ENCODE peak calls at places on chromosomes 6 and 20, in nine cellular contexts. One of them, this sample, is unnamed.

GRCh38 chr6:149285626-149286025 is 31.9 kb upstream of the TAB2 start:
- DNase-seq in GM12865: no peak
- DNase-seq in BJ: no peak
- DNase-seq in HCT116: no peak
- DNase-seq in tibial nerve: no peak
- DNase-seq in left ventricle myocardium inferior: no peak
- DNase-seq in stomach: no peak
- DNase-seq in heart left ventricle: no peak
- DNase-seq in dorsolateral prefrontal cortex: no peak
- DNase-seq in this sample: no peak

GRCh38 chr20:59735486-59735885 is 131.1 kb downstream of the PHACTR3 start:
- DNase-seq in GM12865: no peak
- DNase-seq in BJ: no peak
- DNase-seq in HCT116: no peak
- DNase-seq in tibial nerve: no peak
- DNase-seq in left ventricle myocardium inferior: no peak
- DNase-seq in stomach: no peak
- DNase-seq in heart left ventricle: no peak
- DNase-seq in dorsolateral prefrontal cortex: no peak
- DNase-seq in this sample: no peak

GRCh38 chr20:4519530-4519929 is 202.2 kb upstream of the PRND start:
- DNase-seq in GM12865: peak
- DNase-seq in BJ: no peak
- DNase-seq in HCT116: no peak
- DNase-seq in tibial nerve: no peak
- DNase-seq in left ventricle myocardium inferior: no peak
- DNase-seq in stomach: no peak
- DNase-seq in heart left ventricle: no peak
- DNase-seq in dorsolateral prefrontal cortex: no peak
- DNase-seq in this sample: no peak

GRCh38 chr6:142387997-142388815 is 86.4 kb downstream of the ADGRG6 start:
- DNase-seq in GM12865: peak
- DNase-seq in BJ: no peak
- DNase-seq in HCT116: no peak
- DNase-seq in tibial nerve: no peak
- DNase-seq in left ventricle myocardium inferior: no peak
- DNase-seq in stomach: no peak
- DNase-seq in heart left ventricle: no peak
- DNase-seq in dorsolateral prefrontal cortex: no peak
- DNase-seq in this sample: no peak

GRCh38 chr6:6851059-6851658 is 256.6 kb upstream of the RREB1 start:
- DNase-seq in GM12865: peak
- DNase-seq in BJ: peak
- DNase-seq in HCT116: peak
- DNase-seq in tibial nerve: peak
- DNase-seq in left ventricle myocardium inferior: peak
- DNase-seq in stomach: peak
- DNase-seq in heart left ventricle: peak
- DNase-seq in dorsolateral prefrontal cortex: peak
- DNase-seq in this sample: peak

GRCh38 chr6:169046483-169047192 is 207.0 kb downstream of the THBS2 start:
- DNase-seq in GM12865: no peak
- DNase-seq in BJ: no peak
- DNase-seq in HCT116: no peak
- DNase-seq in tibial nerve: no peak
- DNase-seq in left ventricle myocardium inferior: no peak
- DNase-seq in stomach: no peak
- DNase-seq in heart left ventricle: no peak
- DNase-seq in dorsolateral prefrontal cortex: no peak
- DNase-seq in this sample: no peak

GRCh38 chr6:115487331-115487730 is 573.4 kb downstream of the FRK start:
- DNase-seq in GM12865: no peak
- DNase-seq in BJ: no peak
- DNase-seq in HCT116: no peak
- DNase-seq in tibial nerve: no peak
- DNase-seq in left ventricle myocardium inferior: no peak
- DNase-seq in stomach: no peak
- DNase-seq in heart left ventricle: no peak
- DNase-seq in dorsolateral prefrontal cortex: no peak
- DNase-seq in this sample: no peak

GRCh38 chr6:22637781-22638180 is 68.4 kb downstream of the HDGFL1 start:
- DNase-seq in GM12865: no peak
- DNase-seq in BJ: no peak
- DNase-seq in HCT116: no peak
- DNase-seq in tibial nerve: no peak
- DNase-seq in left ventricle myocardium inferior: no peak
- DNase-seq in stomach: no peak
- DNase-seq in heart left ventricle: no peak
- DNase-seq in dorsolateral prefrontal cortex: no peak
- DNase-seq in this sample: no peak

GRCh38 chr6:36955671-36956070 is 1.1 kb downstream of the PI16 start:
- DNase-seq in GM12865: no peak
- DNase-seq in BJ: no peak
- DNase-seq in HCT116: no peak
- DNase-seq in tibial nerve: no peak
- DNase-seq in left ventricle myocardium inferior: no peak
- DNase-seq in stomach: no peak
- DNase-seq in heart left ventricle: no peak
- DNase-seq in dorsolateral prefrontal cortex: no peak
- DNase-seq in this sample: no peak
- H3K4me3 ChIP-seq in GM12865: no peak
- H3K4me3 ChIP-seq in BJ: no peak
- H3K4me3 ChIP-seq in HCT116: no peak
- H3K4me3 ChIP-seq in tibial nerve: peak
- H3K4me3 ChIP-seq in left ventricle myocardium inferior: peak
- H3K4me3 ChIP-seq in stomach: no peak
- H3K4me3 ChIP-seq in heart left ventricle: no peak
- H3K4me3 ChIP-seq in dorsolateral prefrontal cortex: no peak
- H3K4me3 ChIP-seq in this sample: no peak

GRCh38 chr6:14117158-14118090 is at the start of gene CD83:
- DNase-seq in GM12865: peak
- DNase-seq in BJ: no peak
- DNase-seq in HCT116: peak
- DNase-seq in tibial nerve: no peak
- DNase-seq in left ventricle myocardium inferior: peak
- DNase-seq in stomach: peak
- DNase-seq in heart left ventricle: peak
- DNase-seq in dorsolateral prefrontal cortex: peak
- DNase-seq in this sample: no peak
- TF ChIP-seq CTCF in GM12865: peak
- TF ChIP-seq CTCF in BJ: peak
- TF ChIP-seq CTCF in HCT116: no peak
- TF ChIP-seq CTCF in tibial nerve: no peak
- TF ChIP-seq CTCF in left ventricle myocardium inferior: peak
- TF ChIP-seq CTCF in stomach: no peak
- TF ChIP-seq CTCF in heart left ventricle: no peak
- TF ChIP-seq CTCF in dorsolateral prefrontal cortex: no peak
- TF ChIP-seq CTCF in this sample: no peak

GRCh38 chr20:48620112-48620485 is 207.7 kb downstream of the PREX1 start:
- DNase-seq in GM12865: no peak
- DNase-seq in BJ: no peak
- DNase-seq in HCT116: no peak
- DNase-seq in tibial nerve: no peak
- DNase-seq in left ventricle myocardium inferior: no peak
- DNase-seq in stomach: no peak
- DNase-seq in heart left ventricle: no peak
- DNase-seq in dorsolateral prefrontal cortex: no peak
- DNase-seq in this sample: no peak

GRCh38 chr20:48621256-48622078 is 206.3 kb downstream of the PREX1 start:
- DNase-seq in GM12865: no peak
- DNase-seq in BJ: no peak
- DNase-seq in HCT116: no peak
- DNase-seq in tibial nerve: no peak
- DNase-seq in left ventricle myocardium inferior: no peak
- DNase-seq in stomach: no peak
- DNase-seq in heart left ventricle: no peak
- DNase-seq in dorsolateral prefrontal cortex: no peak
- DNase-seq in this sample: no peak

GRCh38 chr20:48619126-48620101 is 208.4 kb downstream of the PREX1 start:
- DNase-seq in GM12865: no peak
- DNase-seq in BJ: no peak
- DNase-seq in HCT116: no peak
- DNase-seq in tibial nerve: no peak
- DNase-seq in left ventricle myocardium inferior: peak
- DNase-seq in stomach: no peak
- DNase-seq in heart left ventricle: no peak
- DNase-seq in dorsolateral prefrontal cortex: no peak
- DNase-seq in this sample: no peak

GRCh38 chr20:48622421-48622820 is 205.4 kb downstream of the PREX1 start:
- DNase-seq in GM12865: no peak
- DNase-seq in BJ: no peak
- DNase-seq in HCT116: no peak
- DNase-seq in tibial nerve: no peak
- DNase-seq in left ventricle myocardium inferior: no peak
- DNase-seq in stomach: no peak
- DNase-seq in heart left ventricle: no peak
- DNase-seq in dorsolateral prefrontal cortex: no peak
- DNase-seq in this sample: no peak

DNA sequence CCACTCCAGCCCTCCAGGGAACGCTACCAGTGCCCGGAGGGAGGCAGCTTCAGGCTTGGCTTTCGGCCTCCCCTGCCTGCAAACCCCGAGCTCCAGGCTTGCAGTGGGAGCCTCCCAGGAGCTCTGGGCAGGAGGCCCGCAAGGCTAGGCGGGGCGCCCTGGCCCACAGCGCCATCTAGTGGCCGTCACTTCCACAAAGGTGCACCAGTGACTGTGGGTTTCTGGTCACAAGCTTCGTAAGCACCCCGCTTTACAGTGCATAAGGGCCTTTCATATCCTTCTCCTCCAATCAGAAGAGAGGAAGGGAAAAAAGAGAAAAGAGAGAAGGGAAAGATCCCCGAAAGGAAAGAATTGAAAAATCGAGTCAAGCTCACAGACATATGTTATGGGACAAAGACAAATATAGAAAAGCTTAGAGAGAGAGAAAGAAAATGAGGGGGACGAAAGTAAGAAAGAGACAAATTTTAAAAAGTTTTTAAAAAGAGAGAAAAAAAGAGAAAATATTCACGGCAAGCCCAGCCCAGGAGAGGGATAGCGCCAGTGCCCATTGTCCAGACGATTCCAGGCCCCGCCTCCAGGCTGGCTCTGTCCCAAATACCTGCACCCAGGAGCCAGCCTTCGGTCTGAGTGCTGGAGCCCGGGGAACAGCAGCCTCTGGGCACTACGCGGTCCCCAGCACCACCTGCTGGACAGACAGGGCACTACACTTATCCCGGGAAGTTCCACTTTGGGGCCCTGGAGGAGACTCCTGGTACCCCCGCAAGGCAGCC is 207.1 kb downstream of the PREX1 start:
- DNase-seq in GM12865: peak
- DNase-seq in BJ: peak
- DNase-seq in HCT116: peak
- DNase-seq in tibial nerve: peak
- DNase-seq in left ventricle myocardium inferior: peak
- DNase-seq in stomach: peak
- DNase-seq in heart left ventricle: peak
- DNase-seq in dorsolateral prefrontal cortex: peak
- DNase-seq in this sample: no peak
- H3K4me3 ChIP-seq in GM12865: no peak
- H3K4me3 ChIP-seq in BJ: peak
- H3K4me3 ChIP-seq in HCT116: peak
- H3K4me3 ChIP-seq in tibial nerve: peak
- H3K4me3 ChIP-seq in left ventricle myocardium inferior: peak
- H3K4me3 ChIP-seq in stomach: peak
- H3K4me3 ChIP-seq in heart left ventricle: peak
- H3K4me3 ChIP-seq in dorsolateral prefrontal cortex: no peak
- H3K4me3 ChIP-seq in this sample: peak

DNA sequence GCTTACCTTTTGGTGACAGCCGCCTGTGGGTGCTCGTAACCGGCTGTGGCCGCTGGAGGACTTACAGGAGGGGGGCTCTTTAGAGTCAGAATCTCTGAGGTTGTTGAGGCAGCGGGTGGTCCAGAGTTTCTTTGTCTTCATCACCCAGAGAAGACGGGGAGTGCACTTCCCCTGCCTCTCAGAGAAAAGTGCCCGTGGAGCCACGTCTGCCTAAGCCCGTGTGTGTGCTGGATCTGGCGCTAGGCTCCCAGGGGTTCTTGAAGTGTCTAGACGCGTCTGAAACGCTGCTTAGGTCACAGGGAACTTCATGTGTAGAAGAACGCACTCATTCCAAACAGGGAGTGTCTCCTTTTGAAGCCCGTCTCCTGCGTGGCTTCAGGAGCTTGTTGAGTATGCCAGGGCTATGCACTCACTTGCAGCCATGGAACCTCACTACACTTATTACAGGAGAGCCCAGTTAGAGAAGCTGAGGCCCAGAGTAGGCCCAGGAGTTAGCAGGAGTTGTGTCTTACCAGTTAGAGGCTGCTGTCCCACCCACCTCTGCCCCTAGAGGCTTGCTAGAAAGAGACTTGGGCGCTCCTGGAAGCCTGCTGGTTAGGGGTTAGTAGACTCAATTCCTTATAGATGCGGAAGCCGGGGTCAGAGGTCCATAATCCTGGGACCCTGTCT is 1.3 kb downstream of the LSM14B start:
- DNase-seq in GM12865: no peak
- DNase-seq in BJ: no peak
- DNase-seq in HCT116: no peak
- DNase-seq in tibial nerve: no peak
- DNase-seq in left ventricle myocardium inferior: no peak
- DNase-seq in stomach: no peak
- DNase-seq in heart left ventricle: no peak
- DNase-seq in dorsolateral prefrontal cortex: no peak
- DNase-seq in this sample: no peak
- TF ChIP-seq CTCF in GM12865: no peak
- TF ChIP-seq CTCF in BJ: peak
- TF ChIP-seq CTCF in HCT116: no peak
- TF ChIP-seq CTCF in tibial nerve: no peak
- TF ChIP-seq CTCF in left ventricle myocardium inferior: no peak
- TF ChIP-seq CTCF in stomach: no peak
- TF ChIP-seq CTCF in heart left ventricle: no peak
- TF ChIP-seq CTCF in dorsolateral prefrontal cortex: no peak
- TF ChIP-seq CTCF in this sample: no peak

GRCh38 chr6:137870286-137870685 is 3.2 kb downstream of the TNFAIP3 start:
- DNase-seq in GM12865: no peak
- DNase-seq in BJ: no peak
- DNase-seq in HCT116: no peak
- DNase-seq in tibial nerve: no peak
- DNase-seq in left ventricle myocardium inferior: no peak
- DNase-seq in stomach: no peak
- DNase-seq in heart left ventricle: no peak
- DNase-seq in dorsolateral prefrontal cortex: no peak
- DNase-seq in this sample: no peak

GRCh38 chr6:137869781-137870180 is 2.7 kb downstream of the TNFAIP3 start:
- DNase-seq in GM12865: no peak
- DNase-seq in BJ: no peak
- DNase-seq in HCT116: no peak
- DNase-seq in tibial nerve: no peak
- DNase-seq in left ventricle myocardium inferior: no peak
- DNase-seq in stomach: no peak
- DNase-seq in heart left ventricle: no peak
- DNase-seq in dorsolateral prefrontal cortex: no peak
- DNase-seq in this sample: no peak

GRCh38 chr6:137872071-137872470 is 5.0 kb downstream of the TNFAIP3 start:
- DNase-seq in GM12865: no peak
- DNase-seq in BJ: no peak
- DNase-seq in HCT116: no peak
- DNase-seq in tibial nerve: no peak
- DNase-seq in left ventricle myocardium inferior: no peak
- DNase-seq in stomach: no peak
- DNase-seq in heart left ventricle: no peak
- DNase-seq in dorsolateral prefrontal cortex: no peak
- DNase-seq in this sample: no peak

GRCh38 chr6:137870744-137871247 is 3.7 kb downstream of the TNFAIP3 start:
- DNase-seq in GM12865: peak
- DNase-seq in BJ: no peak
- DNase-seq in HCT116: no peak
- DNase-seq in tibial nerve: no peak
- DNase-seq in left ventricle myocardium inferior: no peak
- DNase-seq in stomach: no peak
- DNase-seq in heart left ventricle: no peak
- DNase-seq in dorsolateral prefrontal cortex: no peak
- DNase-seq in this sample: no peak

GRCh38 chr6:137871299-137871698 is 4.2 kb downstream of the TNFAIP3 start:
- DNase-seq in GM12865: peak
- DNase-seq in BJ: no peak
- DNase-seq in HCT116: no peak
- DNase-seq in tibial nerve: no peak
- DNase-seq in left ventricle myocardium inferior: no peak
- DNase-seq in stomach: no peak
- DNase-seq in heart left ventricle: no peak
- DNase-seq in dorsolateral prefrontal cortex: no peak
- DNase-seq in this sample: no peak
- H3K4me3 ChIP-seq in GM12865: peak
- H3K4me3 ChIP-seq in BJ: no peak
- H3K4me3 ChIP-seq in HCT116: no peak
- H3K4me3 ChIP-seq in tibial nerve: peak
- H3K4me3 ChIP-seq in left ventricle myocardium inferior: peak
- H3K4me3 ChIP-seq in stomach: no peak
- H3K4me3 ChIP-seq in heart left ventricle: no peak
- H3K4me3 ChIP-seq in dorsolateral prefrontal cortex: no peak
- H3K4me3 ChIP-seq in this sample: no peak

This sample was measured in HFF-Myc.